ENCODE peak calls at places on chromosomes 4 and X, in four cellular contexts. One of them, this sample, is unnamed.

GRCh38 chr4:86043755-86044592 is 315.9 kb downstream of the MAPK10 start:
- DNase-seq in H7: no peak
- DNase-seq in hippocampal formation: peak
- DNase-seq in Right ventricle myocardium superior: no peak
- DNase-seq in this sample: no peak

GRCh38 chr4:62670509-62670908 is 1470.4 kb downstream of the ADGRL3 start:
- DNase-seq in hippocampal formation: no peak
- DNase-seq in Right ventricle myocardium superior: no peak
- DNase-seq in H7: no peak
- DNase-seq in this sample: no peak

GRCh38 chr4:100289530-100289888 is 99.2 kb upstream of the DDIT4L start:
- DNase-seq in Right ventricle myocardium superior: no peak
- DNase-seq in hippocampal formation: no peak
- DNase-seq in H7: no peak
- DNase-seq in this sample: no peak

GRCh38 chrX:1448793-1449580 is 3.7 kb downstream of the ASMTL start:
- DNase-seq in H7: no peak
- DNase-seq in Right ventricle myocardium superior: no peak
- DNase-seq in hippocampal formation: no peak
- DNase-seq in this sample: no peak

GRCh38 chr4:127521463-127521862 is 111.3 kb upstream of the INTU start:
- DNase-seq in Right ventricle myocardium superior: peak
- DNase-seq in H7: no peak
- DNase-seq in hippocampal formation: no peak
- DNase-seq in this sample: no peak

GRCh38 chrX:120251471-120252011 is 929 bp downstream of the ZBTB33 start:
- DNase-seq in Right ventricle myocardium superior: peak
- DNase-seq in H7: peak
- DNase-seq in hippocampal formation: no peak
- DNase-seq in this sample: peak

GRCh38 chr4:1978741-1979476 is 29.9 kb downstream of the NELFA start:
- DNase-seq in hippocampal formation: no peak
- DNase-seq in Right ventricle myocardium superior: no peak
- DNase-seq in H7: peak
- DNase-seq in this sample: no peak

GRCh38 chr4:73870260-73870659 is 1.1 kb downstream of the CXCL1 start:
- DNase-seq in Right ventricle myocardium superior: peak
- DNase-seq in hippocampal formation: no peak
- DNase-seq in H7: no peak
- DNase-seq in this sample: no peak

GRCh38 chr4:109879081-109879480 is 31.2 kb downstream of the LRIT3 start:
- DNase-seq in H7: no peak
- DNase-seq in hippocampal formation: no peak
- DNase-seq in Right ventricle myocardium superior: no peak
- DNase-seq in this sample: no peak

GRCh38 chr4:182808673-182809416 is 108.3 kb downstream of the DCTD start:
- DNase-seq in H7: peak
- DNase-seq in hippocampal formation: no peak
- DNase-seq in Right ventricle myocardium superior: no peak
- DNase-seq in this sample: no peak

GRCh38 chrX:78886550-78886949 is 58.6 kb upstream of the P2RY10 start:
- DNase-seq in Right ventricle myocardium superior: no peak
- DNase-seq in H7: no peak
- DNase-seq in hippocampal formation: peak
- DNase-seq in this sample: no peak

GRCh38 chr4:86441175-86441960 is 81.5 kb upstream of the MAPK10 start:
- DNase-seq in H7: peak
- DNase-seq in hippocampal formation: peak
- DNase-seq in Right ventricle myocardium superior: no peak
- DNase-seq in this sample: peak

GRCh38 chr4:173490256-173490655 is 39.8 kb downstream of the HAND2 start:
- DNase-seq in H7: no peak
- DNase-seq in Right ventricle myocardium superior: no peak
- DNase-seq in hippocampal formation: no peak
- DNase-seq in this sample: no peak

GRCh38 chrX:6660567-6661252 is 125.8 kb upstream of the VCX3A start:
- DNase-seq in hippocampal formation: no peak
- DNase-seq in Right ventricle myocardium superior: no peak
- DNase-seq in H7: no peak
- DNase-seq in this sample: no peak

GRCh38 chr4:177308125-177308524 is 1.5 kb upstream of the NEIL3 start:
- DNase-seq in Right ventricle myocardium superior: no peak
- DNase-seq in H7: no peak
- DNase-seq in hippocampal formation: no peak
- DNase-seq in this sample: no peak